ENCODE peak calls at places on chromosomes 3 and 15, in seven cellular contexts. One of them, this sample, is unnamed.

GRCh38 chr3:29695201-29695904 is 414.5 kb downstream of the RBMS3 start:
- DNase-seq in skeletal muscle cell: peak
- DNase-seq in neuronal stem cell: no peak
- DNase-seq in dorsolateral prefrontal cortex: no peak
- DNase-seq in activated CD8-positive, alpha-beta memory T cell treated with anti-CD3 and anti-CD28 coated beads, Interleukin-2, amount 50 U/mL, for 4 hours: no peak
- DNase-seq in naive thymus-derived CD8-positive, alpha-beta T cell: no peak
- DNase-seq in CD4-positive, alpha-beta T cell: no peak
- DNase-seq in this sample: peak

GRCh38 chr3:13846716-13847570 is 32.9 kb downstream of the WNT7A start:
- DNase-seq in skeletal muscle cell: no peak
- DNase-seq in neuronal stem cell: no peak
- DNase-seq in dorsolateral prefrontal cortex: no peak
- DNase-seq in activated CD8-positive, alpha-beta memory T cell treated with anti-CD3 and anti-CD28 coated beads, Interleukin-2, amount 50 U/mL, for 4 hours: no peak
- DNase-seq in naive thymus-derived CD8-positive, alpha-beta T cell: no peak
- DNase-seq in CD4-positive, alpha-beta T cell: no peak
- DNase-seq in this sample: no peak

GRCh38 chr15:69160976-69161877 is 792 bp downstream of the GLCE start:
- DNase-seq in skeletal muscle cell: no peak
- DNase-seq in neuronal stem cell: peak
- DNase-seq in dorsolateral prefrontal cortex: peak
- DNase-seq in activated CD8-positive, alpha-beta memory T cell treated with anti-CD3 and anti-CD28 coated beads, Interleukin-2, amount 50 U/mL, for 4 hours: peak
- DNase-seq in naive thymus-derived CD8-positive, alpha-beta T cell: peak
- DNase-seq in CD4-positive, alpha-beta T cell: peak
- DNase-seq in this sample: no peak

GRCh38 chr3:128584412-128585020 is 66.1 kb downstream of the RPN1 start:
- DNase-seq in skeletal muscle cell: peak
- DNase-seq in neuronal stem cell: peak
- DNase-seq in dorsolateral prefrontal cortex: peak
- DNase-seq in activated CD8-positive, alpha-beta memory T cell treated with anti-CD3 and anti-CD28 coated beads, Interleukin-2, amount 50 U/mL, for 4 hours: no peak
- DNase-seq in naive thymus-derived CD8-positive, alpha-beta T cell: no peak
- DNase-seq in CD4-positive, alpha-beta T cell: peak
- DNase-seq in this sample: peak

GRCh38 chr3:69105320-69105719 is 17.1 kb downstream of the LMOD3 start:
- DNase-seq in skeletal muscle cell: no peak
- DNase-seq in neuronal stem cell: no peak
- DNase-seq in dorsolateral prefrontal cortex: no peak
- DNase-seq in activated CD8-positive, alpha-beta memory T cell treated with anti-CD3 and anti-CD28 coated beads, Interleukin-2, amount 50 U/mL, for 4 hours: no peak
- DNase-seq in naive thymus-derived CD8-positive, alpha-beta T cell: no peak
- DNase-seq in CD4-positive, alpha-beta T cell: no peak
- DNase-seq in this sample: no peak

GRCh38 chr3:46068526-46068925 is 41.2 kb upstream of the XCR1 start:
- DNase-seq in skeletal muscle cell: no peak
- DNase-seq in neuronal stem cell: no peak
- DNase-seq in dorsolateral prefrontal cortex: no peak
- DNase-seq in activated CD8-positive, alpha-beta memory T cell treated with anti-CD3 and anti-CD28 coated beads, Interleukin-2, amount 50 U/mL, for 4 hours: no peak
- DNase-seq in naive thymus-derived CD8-positive, alpha-beta T cell: no peak
- DNase-seq in CD4-positive, alpha-beta T cell: no peak
- DNase-seq in this sample: no peak

GRCh38 chr3:25246921-25247320 is 181.1 kb upstream of the RARB start:
- DNase-seq in skeletal muscle cell: no peak
- DNase-seq in neuronal stem cell: no peak
- DNase-seq in dorsolateral prefrontal cortex: no peak
- DNase-seq in activated CD8-positive, alpha-beta memory T cell treated with anti-CD3 and anti-CD28 coated beads, Interleukin-2, amount 50 U/mL, for 4 hours: no peak
- DNase-seq in naive thymus-derived CD8-positive, alpha-beta T cell: no peak
- DNase-seq in CD4-positive, alpha-beta T cell: no peak
- DNase-seq in this sample: no peak

GRCh38 chr3:43692971-43693370 is 2.2 kb downstream of the ABHD5 start:
- DNase-seq in skeletal muscle cell: no peak
- DNase-seq in neuronal stem cell: no peak
- DNase-seq in dorsolateral prefrontal cortex: no peak
- DNase-seq in activated CD8-positive, alpha-beta memory T cell treated with anti-CD3 and anti-CD28 coated beads, Interleukin-2, amount 50 U/mL, for 4 hours: no peak
- DNase-seq in naive thymus-derived CD8-positive, alpha-beta T cell: no peak
- DNase-seq in CD4-positive, alpha-beta T cell: no peak
- DNase-seq in this sample: no peak

GRCh38 chr3:48194446-48195071 is 6.3 kb upstream of the CDC25A start:
- DNase-seq in skeletal muscle cell: no peak
- DNase-seq in neuronal stem cell: peak
- DNase-seq in dorsolateral prefrontal cortex: peak
- DNase-seq in activated CD8-positive, alpha-beta memory T cell treated with anti-CD3 and anti-CD28 coated beads, Interleukin-2, amount 50 U/mL, for 4 hours: no peak
- DNase-seq in naive thymus-derived CD8-positive, alpha-beta T cell: no peak
- DNase-seq in CD4-positive, alpha-beta T cell: no peak
- DNase-seq in this sample: peak

GRCh38 chr15:52778457-52778856 is 11.7 kb downstream of the ONECUT1 start:
- DNase-seq in skeletal muscle cell: no peak
- DNase-seq in neuronal stem cell: no peak
- DNase-seq in dorsolateral prefrontal cortex: no peak
- DNase-seq in activated CD8-positive, alpha-beta memory T cell treated with anti-CD3 and anti-CD28 coated beads, Interleukin-2, amount 50 U/mL, for 4 hours: no peak
- DNase-seq in naive thymus-derived CD8-positive, alpha-beta T cell: no peak
- DNase-seq in CD4-positive, alpha-beta T cell: no peak
- DNase-seq in this sample: no peak

GRCh38 chr3:52739725-52740124 is 31.0 kb downstream of the NEK4 start:
- DNase-seq in skeletal muscle cell: no peak
- DNase-seq in neuronal stem cell: no peak
- DNase-seq in dorsolateral prefrontal cortex: no peak
- DNase-seq in activated CD8-positive, alpha-beta memory T cell treated with anti-CD3 and anti-CD28 coated beads, Interleukin-2, amount 50 U/mL, for 4 hours: no peak
- DNase-seq in naive thymus-derived CD8-positive, alpha-beta T cell: no peak
- DNase-seq in CD4-positive, alpha-beta T cell: no peak
- DNase-seq in this sample: no peak

GRCh38 chr15:72857331-72858065 is 73.9 kb upstream of the ADPGK start:
- DNase-seq in skeletal muscle cell: no peak
- DNase-seq in neuronal stem cell: no peak
- DNase-seq in dorsolateral prefrontal cortex: no peak
- DNase-seq in activated CD8-positive, alpha-beta memory T cell treated with anti-CD3 and anti-CD28 coated beads, Interleukin-2, amount 50 U/mL, for 4 hours: no peak
- DNase-seq in naive thymus-derived CD8-positive, alpha-beta T cell: no peak
- DNase-seq in CD4-positive, alpha-beta T cell: no peak
- DNase-seq in this sample: no peak

GRCh38 chr3:58164916-58165821 is 45.6 kb downstream of the DNASE1L3 start:
- DNase-seq in skeletal muscle cell: no peak
- DNase-seq in neuronal stem cell: peak
- DNase-seq in dorsolateral prefrontal cortex: peak
- DNase-seq in activated CD8-positive, alpha-beta memory T cell treated with anti-CD3 and anti-CD28 coated beads, Interleukin-2, amount 50 U/mL, for 4 hours: no peak
- DNase-seq in naive thymus-derived CD8-positive, alpha-beta T cell: peak
- DNase-seq in CD4-positive, alpha-beta T cell: no peak
- DNase-seq in this sample: no peak

GRCh38 chr15:94097567-94097966 is 133.8 kb upstream of the MCTP2 start:
- DNase-seq in skeletal muscle cell: peak
- DNase-seq in neuronal stem cell: no peak
- DNase-seq in dorsolateral prefrontal cortex: no peak
- DNase-seq in activated CD8-positive, alpha-beta memory T cell treated with anti-CD3 and anti-CD28 coated beads, Interleukin-2, amount 50 U/mL, for 4 hours: no peak
- DNase-seq in naive thymus-derived CD8-positive, alpha-beta T cell: no peak
- DNase-seq in CD4-positive, alpha-beta T cell: no peak
- DNase-seq in this sample: no peak

GRCh38 chr3:50340404-50341329 is at the start of gene RASSF1:
- DNase-seq in skeletal muscle cell: no peak
- DNase-seq in neuronal stem cell: no peak
- DNase-seq in dorsolateral prefrontal cortex: peak
- DNase-seq in activated CD8-positive, alpha-beta memory T cell treated with anti-CD3 and anti-CD28 coated beads, Interleukin-2, amount 50 U/mL, for 4 hours: peak
- DNase-seq in naive thymus-derived CD8-positive, alpha-beta T cell: peak
- DNase-seq in CD4-positive, alpha-beta T cell: peak
- DNase-seq in this sample: no peak

GRCh38 chr3:45154641-45155147 is 8.5 kb upstream of the CDCP1 start:
- DNase-seq in skeletal muscle cell: no peak
- DNase-seq in neuronal stem cell: no peak
- DNase-seq in dorsolateral prefrontal cortex: no peak
- DNase-seq in activated CD8-positive, alpha-beta memory T cell treated with anti-CD3 and anti-CD28 coated beads, Interleukin-2, amount 50 U/mL, for 4 hours: no peak
- DNase-seq in naive thymus-derived CD8-positive, alpha-beta T cell: no peak
- DNase-seq in CD4-positive, alpha-beta T cell: no peak
- DNase-seq in this sample: no peak

GRCh38 chr3:190076601-190077444 is 43.9 kb downstream of the P3H2 start:
- DNase-seq in skeletal muscle cell: peak
- DNase-seq in neuronal stem cell: peak
- DNase-seq in dorsolateral prefrontal cortex: no peak
- DNase-seq in activated CD8-positive, alpha-beta memory T cell treated with anti-CD3 and anti-CD28 coated beads, Interleukin-2, amount 50 U/mL, for 4 hours: no peak
- DNase-seq in naive thymus-derived CD8-positive, alpha-beta T cell: no peak
- DNase-seq in CD4-positive, alpha-beta T cell: no peak
- DNase-seq in this sample: peak